ENCODE peak calls at places on chromosomes 12 and 14, in four cellular contexts. K, Y, Z and B are unnamed samples.

GRCh38 chr12:93880853-93881522 is 203.8 kb downstream of the CRADD start:
- DNase-seq in K (no peak), Y (no peak), Z (no peak), B (peak)

GRCh38 chr14:24941719-24942118 is 108.2 kb downstream of the STXBP6 start:
- DNase-seq in K (no peak), Y (no peak), Z (no peak), B (no peak)

GRCh38 chr12:94872007-94872653 is 131.4 kb downstream of the NDUFA12 start:
- DNase-seq in K (no peak), Y (no peak), Z (no peak), B (peak)

GRCh38 chr12:46724020-46724419 is 101.8 kb downstream of the SLC38A4 start:
- DNase-seq in K (no peak), Y (no peak), Z (no peak), B (no peak)

GRCh38 chr14:78152246-78153068 is 17.7 kb upstream of the NRXN3 start:
- DNase-seq in K (no peak), Y (peak), Z (no peak), B (no peak)

GRCh38 chr12:101009274-101009673 is 200.8 kb downstream of the SLC5A8 start:
- DNase-seq in K (no peak), Y (no peak), Z (no peak), B (no peak)

GRCh38 chr12:14937014-14937413 is 1.3 kb downstream of the ERP27 start:
- DNase-seq in K (no peak), Y (no peak), Z (no peak), B (no peak)

GRCh38 chr12:57145460-57146059 is 1.9 kb downstream of the LRP1-AS start:
- DNase-seq in K (no peak), Y (no peak), Z (no peak), B (no peak)

GRCh38 chr12:98243190-98243589 is 272.2 kb upstream of the TMPO start:
- DNase-seq in K (no peak), Y (no peak), Z (no peak), B (no peak)

GRCh38 chr14:106174206-106174605 is 647.8 kb downstream of the TMEM121 start:
- DNase-seq in K (no peak), Y (no peak), Z (no peak), B (no peak)

GRCh38 chr12:52630104-52630500 is 11.7 kb upstream of the KRT73 start:
- DNase-seq in K (peak), Y (no peak), Z (no peak), B (no peak)

GRCh38 chr14:95431199-95432145 is 85.0 kb downstream of the SYNE3 start:
- DNase-seq in K (no peak), Y (peak), Z (no peak), B (peak)